ENCODE peak calls at places on chromosomes 2 and 18, in ten cellular contexts. F is IMR-90, G is heart left ventricle, D is thoracic aorta, Q is psoas muscle, U is heart right ventricle, J is kidney epithelial cell, S is PC-9, E is H7, R is trophoblast cell. B is an unnamed sample.

GRCh38 chr2:121803503-121803902 is 48.1 kb downstream of the TSN start:
- DNase-seq in J (no peak), S (no peak), Q (no peak), G (no peak), U (no peak), R (no peak), D (no peak), E (no peak), F (no peak), B (no peak)

GRCh38 chr2:237935740-237936452 is 30.9 kb upstream of the UBE2F start:
- DNase-seq in D (no peak), F (peak; percentile 45), U (no peak), Q (no peak), G (no peak), R (peak; percentile 18), E (no peak), J (no peak), S (peak; percentile 55), B (no peak)

GRCh38 chr2:85852979-85853498 is 35.8 kb downstream of the ST3GAL5 start:
- DNase-seq in S (no peak), D (no peak), E (no peak), G (peak; percentile 31), F (no peak), R (no peak), U (peak; percentile 25), Q (no peak), J (no peak), B (peak; percentile 2)

GRCh38 chr2:237695201-237695780 is 67.9 kb downstream of the LRRFIP1 start:
- DNase-seq in D (no peak), Q (no peak), E (no peak), S (peak; percentile 97), R (peak; percentile 90), F (peak; percentile 99), J (peak; percentile 70), U (no peak), G (no peak), B (no peak)

GRCh38 chr2:28395334-28396061 is 2.8 kb downstream of the FOSL2 start:
- DNase-seq in Q (peak; percentile 91), D (no peak), F (peak; percentile 56), E (no peak), S (peak; percentile 65), R (peak; percentile 83), U (no peak), G (no peak), J (no peak), B (peak; percentile 59)

GRCh38 chr2:69827796-69828540 is 1.5 kb upstream of the GMCL1 start:
- DNase-seq in Q (no peak), R (no peak), S (no peak), E (no peak), U (no peak), D (no peak), J (no peak), F (no peak), G (no peak), B (no peak)

GRCh38 chr2:8515390-8515761 is 166.5 kb upstream of the ID2 start:
- DNase-seq in F (no peak), R (no peak), U (peak; percentile 33), D (no peak), S (no peak), Q (no peak), G (peak; percentile 45), J (no peak), E (no peak), B (no peak)

GRCh38 chr2:169225233-169225750 is 137.0 kb downstream of the LRP2 start:
- DNase-seq in Q (no peak), U (no peak), G (no peak), J (no peak), E (no peak), R (no peak), D (no peak), F (no peak), S (no peak), B (no peak)

GRCh38 chr18:1392046-1392445 is 487.4 kb downstream of the ADCYAP1 start:
- DNase-seq in J (no peak), E (peak; percentile 10), D (no peak), S (no peak), U (no peak), F (no peak), G (no peak), R (no peak), Q (no peak), B (peak; percentile 43)

GRCh38 chr18:41940506-41941215 is 14.4 kb upstream of the PIK3C3 start:
- DNase-seq in G (no peak), J (peak; percentile 90), R (peak; percentile 90), Q (no peak), E (no peak), F (peak; percentile 97), U (no peak), S (peak; percentile 85), D (no peak), B (no peak)

GRCh38 chr2:219527472-219527871 is 13.2 kb downstream of the ASIC4 start:
- DNase-seq in S (no peak), R (no peak), G (no peak), J (no peak), E (no peak), F (no peak), Q (no peak), U (no peak), D (no peak), B (no peak)

GRCh38 chr2:219526320-219527075 is 12.2 kb downstream of the ASIC4 start:
- DNase-seq in S (no peak), Q (no peak), J (no peak), U (no peak), R (no peak), F (no peak), D (no peak), E (no peak), G (no peak), B (no peak)

GRCh38 chr2:219524817-219525216 is 10.5 kb downstream of the ASIC4 start:
- DNase-seq in D (no peak), Q (no peak), J (no peak), R (no peak), U (no peak), S (no peak), E (no peak), G (no peak), F (no peak), B (no peak)

GRCh38 chr2:219527076-219527394 is 12.8 kb downstream of the ASIC4 start:
- DNase-seq in F (no peak), R (peak; percentile 20), G (no peak), U (no peak), J (no peak), Q (no peak), E (no peak), S (no peak), D (no peak), B (peak; percentile 29)

GRCh38 chr2:219525533-219526232 is 11.4 kb downstream of the ASIC4 start:
- DNase-seq in F (no peak), J (no peak), S (no peak), D (no peak), R (no peak), U (no peak), G (no peak), Q (no peak), E (peak; percentile 64), B (no peak)
- H3K27me3 ChIP-seq in F (peaks cover 47% of the 10 kb centered on the region), J (peaks cover 39% of the 10 kb centered on the region), S (peaks cover 33% of the 10 kb centered on the region), D (no peaks in the 10 kb centered on the region), R (peaks cover 30% of the 10 kb centered on the region), U (peaks cover 92% of the 10 kb centered on the region), G (peaks cover 85% of the 10 kb centered on the region), Q (peaks cover 10% of the 10 kb centered on the region), E (peaks cover 16% of the 10 kb centered on the region), B (no peaks in the 10 kb centered on the region)

GRCh38 chr2:23346029-23346428 is 39.0 kb upstream of the KLHL29 start:
- DNase-seq in R (no peak), F (no peak), G (no peak), J (no peak), U (no peak), S (no peak), D (no peak), E (no peak), Q (no peak), B (no peak)

GRCh38 chr2:23350026-23350791 is 34.8 kb upstream of the KLHL29 start:
- DNase-seq in J (no peak), R (no peak), E (no peak), G (no peak), F (no peak), U (no peak), S (no peak), D (no peak), Q (no peak), B (no peak)

GRCh38 chr2:23346781-23347180 is 38.2 kb upstream of the KLHL29 start:
- DNase-seq in Q (no peak), D (no peak), R (no peak), U (no peak), J (no peak), F (no peak), S (no peak), G (no peak), E (no peak), B (no peak)

GRCh38 chr2:23349508-23349907 is 35.5 kb upstream of the KLHL29 start:
- DNase-seq in J (no peak), G (no peak), F (no peak), S (no peak), Q (no peak), U (no peak), E (no peak), D (no peak), R (no peak), B (no peak)

GRCh38 chr2:23347516-23348481 is 37.2 kb upstream of the KLHL29 start:
- DNase-seq in Q (no peak), U (no peak), R (no peak), S (no peak), J (no peak), E (no peak), D (no peak), G (no peak), F (no peak), B (no peak)
- H3K27me3 ChIP-seq in Q (peaks cover 2% of the 10 kb centered on the region), U (peaks cover 11% of the 10 kb centered on the region), R (no peaks in the 10 kb centered on the region), S (peaks cover 89% of the 10 kb centered on the region), J (peaks cover 2% of the 10 kb centered on the region), E (peaks cover 7% of the 10 kb centered on the region), D (no peaks in the 10 kb centered on the region), G (no peaks in the 10 kb centered on the region), F (peaks cover 17% of the 10 kb centered on the region), B (no peaks in the 10 kb centered on the region)

GRCh38 chr18:57149031-57149430 is 2.1 kb downstream of the BOD1L2 start:
- DNase-seq in E (no peak), J (no peak), D (no peak), S (no peak), R (no peak), Q (no peak), F (no peak), G (no peak), U (no peak), B (no peak)
- H3K27me3 ChIP-seq in E (no peaks in the 10 kb centered on the region), J (peaks cover 7% of the 10 kb centered on the region), D (no peaks in the 10 kb centered on the region), S (no peaks in the 10 kb centered on the region), R (no peaks in the 10 kb centered on the region), Q (peaks cover 6% of the 10 kb centered on the region), F (no peaks in the 10 kb centered on the region), G (peaks cover 18% of the 10 kb centered on the region), U (peaks cover 10% of the 10 kb centered on the region), B (no peaks in the 10 kb centered on the region)

DNA sequence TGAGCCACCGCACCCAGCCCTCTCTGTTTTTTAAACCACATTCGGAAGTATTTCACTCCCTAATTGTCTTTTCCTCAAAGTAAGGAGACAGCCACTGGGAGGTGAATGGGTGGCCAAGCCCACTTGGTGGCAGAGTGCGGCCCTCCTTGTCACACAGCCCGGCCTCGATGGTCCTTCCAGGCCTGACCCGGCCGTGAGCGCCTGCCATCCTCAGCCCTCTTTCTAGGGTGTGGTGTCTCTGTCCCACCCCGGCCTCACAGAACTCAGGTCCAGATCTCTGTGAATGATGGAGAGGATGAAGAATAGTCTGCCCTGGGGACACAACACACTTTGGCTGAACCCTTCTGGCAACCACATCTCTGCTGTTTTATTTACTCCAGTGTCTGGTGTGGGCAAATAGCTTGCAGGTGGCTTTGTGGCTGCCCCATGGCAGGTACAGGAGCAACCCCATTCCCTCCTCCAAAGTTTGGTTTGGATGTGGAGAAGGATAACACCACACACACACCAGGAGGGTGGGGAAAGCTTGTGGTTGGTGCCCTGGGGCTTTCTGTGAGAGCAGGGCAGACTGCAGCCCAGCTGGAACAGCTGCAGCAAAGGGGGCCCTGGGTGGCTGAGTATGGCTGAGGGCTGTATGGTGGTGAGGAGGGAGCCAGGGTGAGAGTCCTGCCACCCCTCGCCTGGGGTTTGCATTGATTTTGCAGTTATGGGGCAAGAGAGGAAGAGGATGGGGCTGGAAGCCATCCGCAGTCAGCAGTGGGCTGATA is 88.6 kb downstream of the FAM168B start:
- DNase-seq in U (no peak), F (no peak), R (no peak), S (no peak), Q (no peak), G (no peak), E (no peak), D (no peak), J (no peak), B (no peak)
- H3K27me3 ChIP-seq in U (peaks cover 27% of the 10 kb centered on the region), F (peaks cover 6% of the 10 kb centered on the region), R (no peaks in the 10 kb centered on the region), S (no peaks in the 10 kb centered on the region), Q (no peaks in the 10 kb centered on the region), G (no peaks in the 10 kb centered on the region), E (no peaks in the 10 kb centered on the region), D (no peaks in the 10 kb centered on the region), J (no peaks in the 10 kb centered on the region), B (no peaks in the 10 kb centered on the region)

B was measured in pancreas.